ENCODE peak calls at places on chromosomes 4 and X, in six cellular contexts. P is HT-29, F is posterior cingulate gyrus, Z is ACHN, A is GM23338, J is EL. L is an unnamed sample.

GRCh38 chrX:15864629-15865028 is 10.0 kb upstream of the AP1S2 start:
- DNase-seq in P (no peak), Z (no peak), F (no peak), J (peak), A (no peak), L (no peak)

GRCh38 chr4:56640907-56641493 is 40.1 kb downstream of the HOPX start:
- DNase-seq in F (no peak), J (no peak), Z (no peak), P (no peak), A (no peak), L (no peak)

GRCh38 chr4:138910914-138911336 is 104.7 kb upstream of the NOCT start:
- DNase-seq in A (peak), P (peak), Z (peak), J (peak), F (peak), L (peak)

GRCh38 chr4:162017863-162018262 is 145.9 kb downstream of the FSTL5 start:
- DNase-seq in F (no peak), P (no peak), Z (no peak), J (no peak), A (peak), L (no peak)

GRCh38 chrX:34058005-34058404 is 74.1 kb downstream of the FAM47A start:
- DNase-seq in Z (no peak), F (no peak), J (no peak), P (no peak), A (peak), L (peak)

GRCh38 chr4:165635261-165635838 is 237.7 kb upstream of the TLL1 start:
- DNase-seq in P (no peak), Z (no peak), F (no peak), J (no peak), A (no peak), L (no peak)

GRCh38 chr4:65665951-65666523 is 4.3 kb downstream of the EPHA5 start:
- DNase-seq in J (peak), A (peak), F (no peak), P (no peak), Z (no peak), L (no peak)

GRCh38 chr4:101355246-101355645 is 7.9 kb upstream of the PPP3CA start:
- DNase-seq in Z (no peak), F (no peak), J (no peak), P (no peak), A (no peak), L (no peak)

GRCh38 chrX:33041141-33041540 is 170.2 kb downstream of the DMD start:
- DNase-seq in A (no peak), J (no peak), Z (no peak), P (no peak), F (no peak), L (no peak)

GRCh38 chrX:110384490-110384889 is 25.8 kb downstream of the RTL9 start:
- DNase-seq in Z (no peak), P (no peak), J (peak), F (no peak), A (no peak), L (peak)

GRCh38 chr4:104752337-104752736 is 257.6 kb upstream of the CXXC4 start:
- DNase-seq in F (no peak), J (no peak), P (no peak), Z (no peak), A (no peak), L (no peak)

GRCh38 chr4:13059015-13059414 is 425.1 kb downstream of the RAB28 start:
- DNase-seq in Z (no peak), P (no peak), A (no peak), J (no peak), F (no peak), L (no peak)

GRCh38 chrX:68889244-68889643 is 60.4 kb downstream of the EFNB1 start:
- DNase-seq in A (no peak), P (no peak), Z (no peak), F (no peak), J (no peak), L (no peak)

GRCh38 chr4:186016796-186017195 is 52.2 kb upstream of the TLR3 start:
- DNase-seq in A (no peak), Z (no peak), J (no peak), P (no peak), F (no peak), L (no peak)

GRCh38 chrX:54066841-54067240 is 22.6 kb upstream of the PHF8 start:
- DNase-seq in F (no peak), Z (no peak), A (no peak), J (peak), P (no peak), L (no peak)

GRCh38 chrX:116823677-116824076 is 360.9 kb upstream of the CT83 start:
- DNase-seq in P (no peak), Z (no peak), A (no peak), F (no peak), J (no peak), L (no peak)

GRCh38 chr4:147034372-147034771 is 88.7 kb upstream of the TTC29 start:
- DNase-seq in J (peak), Z (no peak), A (no peak), F (no peak), P (no peak), L (no peak)

GRCh38 chr4:65083076-65083475 is 587.2 kb downstream of the EPHA5 start:
- DNase-seq in A (no peak), J (no peak), P (no peak), F (no peak), Z (no peak), L (peak)